ENCODE peak calls at places on chromosomes 11 and 22, in four cellular contexts. W is HepG2, D is WTC11, I is GM12878. P is an unnamed sample.
A peak's percentile ranks its signal among the peaks of the same experiment; 100 is the strongest.

GRCh38 chr11:98940913-98941312 is 79.8 kb upstream of the CNTN5 start:
- DNase-seq in W (no peak), I (no peak), D (peak; percentile 28), P (no peak)

GRCh38 chr11:80899381-80899780 is 1458.6 kb upstream of the TENM4 start:
- DNase-seq in D (no peak), W (no peak), I (no peak), P (no peak)

GRCh38 chr11:120306519-120307242 is 18.4 kb upstream of the TLCD5 start:
- DNase-seq in W (no peak), D (peak; percentile 52), I (no peak), P (peak; percentile 64)

GRCh38 chr22:30873086-30873650 is 95.4 kb downstream of the MORC2 start:
- DNase-seq in I (no peak), D (no peak), W (no peak), P (no peak)

GRCh38 chr11:68373189-68373809 is 60.9 kb downstream of the LRP5 start:
- DNase-seq in D (no peak), I (no peak), W (no peak), P (no peak)

GRCh38 chr11:44939673-44940072 is 11.0 kb downstream of the TP53I11 start:
- DNase-seq in W (peak; percentile 7), I (no peak), D (no peak), P (peak; percentile 58)

GRCh38 chr11:102287963-102288744 is 29.1 kb upstream of the BIRC3 start:
- DNase-seq in D (no peak), W (peak; percentile 68), I (peak; percentile 78), P (peak; percentile 56)

GRCh38 chr22:45876136-45877035 is 100.6 kb downstream of the WNT7B start:
- DNase-seq in W (no peak), D (no peak), I (no peak), P (no peak)

GRCh38 chr22:37244114-37244921 is at the start of gene RAC2:
- DNase-seq in I (no peak), W (no peak), D (peak; percentile 57), P (peak; percentile 84)

GRCh38 chr22:46946383-46946965 is 184.0 kb downstream of the TBC1D22A start:
- DNase-seq in D (no peak), W (no peak), I (no peak), P (no peak)

GRCh38 chr22:37627545-37627944 is 11.9 kb upstream of the SH3BP1 start:
- DNase-seq in D (no peak), W (no peak), I (no peak), P (no peak)

GRCh38 chr22:46984751-46985506 is 222.5 kb downstream of the TBC1D22A start:
- DNase-seq in W (no peak), D (no peak), I (no peak), P (no peak)

GRCh38 chr11:47272706-47273105 is 2.8 kb downstream of the MADD start:
- DNase-seq in I (no peak), D (no peak), W (no peak), P (no peak)

GRCh38 chr11:2271077-2271326 is 614 bp upstream of the ASCL2 start:
- DNase-seq in W (no peak), I (no peak), D (no peak), P (peak; percentile 70)

GRCh38 chr11:114350022-114350421 is 50.3 kb downstream of the C11orf71 start:
- DNase-seq in I (no peak), D (no peak), W (no peak), P (no peak)

GRCh38 chr22:30605449-30606110 is 1.4 kb upstream of the TCN2 start:
- DNase-seq in I (no peak), W (peak; percentile 44), D (peak; percentile 59), P (peak; percentile 77)

GRCh38 chr11:126088999-126089398 is 26.3 kb upstream of the CDON start:
- DNase-seq in D (no peak), I (no peak), W (peak; percentile 88), P (no peak)

GRCh38 chr11:5486003-5486402 is 2.5 kb upstream of the OR52D1 start:
- DNase-seq in W (no peak), I (no peak), D (no peak), P (no peak)

GRCh38 chr22:35037089-35037488 is 28.9 kb upstream of the ISX start:
- DNase-seq in D (peak; percentile 50), W (no peak), I (no peak), P (no peak)

GRCh38 chr11:88179141-88179540 is 3.9 kb upstream of the RAB38 start:
- DNase-seq in D (no peak), W (no peak), I (peak; percentile 78), P (no peak)

GRCh38 chr22:31248138-31248745 is 36.1 kb downstream of the LIMK2 start:
- DNase-seq in I (no peak), W (no peak), D (peak; percentile 80), P (peak; percentile 73)

GRCh38 chr11:115645631-115646271 is 141.5 kb upstream of the CADM1 start:
- DNase-seq in I (no peak), W (no peak), D (peak; percentile 87), P (peak; percentile 52)

GRCh38 chr11:76658231-76658630 is 12.3 kb downstream of the LRRC32 start:
- DNase-seq in D (peak; percentile 6), I (no peak), W (no peak), P (no peak)

GRCh38 chr11:12715941-12716340 is 41.7 kb downstream of the TEAD1 start:
- DNase-seq in W (no peak), D (no peak), I (no peak), P (no peak)

GRCh38 chr22:39631857-39632256 is 61.3 kb downstream of the CACNA1I start:
- DNase-seq in W (no peak), I (no peak), D (no peak), P (no peak)

GRCh38 chr11:110409174-110409573 is 20.6 kb upstream of the FDX1 start:
- DNase-seq in D (no peak), W (no peak), I (no peak), P (no peak)

GRCh38 chr22:32745251-32745995 is 56.1 kb upstream of the TIMP3 start:
- DNase-seq in W (no peak), D (peak; percentile 26), I (no peak), P (no peak)

GRCh38 chr22:24525416-24526037 is 29.4 kb downstream of the GUCD1 start:
- DNase-seq in I (peak; percentile 62), D (peak; percentile 84), W (peak; percentile 92), P (peak; percentile 82)
- TF ChIP-seq ETV6 in I (no peak), D (no peak), W (no peak), P (no peak)

DNA sequence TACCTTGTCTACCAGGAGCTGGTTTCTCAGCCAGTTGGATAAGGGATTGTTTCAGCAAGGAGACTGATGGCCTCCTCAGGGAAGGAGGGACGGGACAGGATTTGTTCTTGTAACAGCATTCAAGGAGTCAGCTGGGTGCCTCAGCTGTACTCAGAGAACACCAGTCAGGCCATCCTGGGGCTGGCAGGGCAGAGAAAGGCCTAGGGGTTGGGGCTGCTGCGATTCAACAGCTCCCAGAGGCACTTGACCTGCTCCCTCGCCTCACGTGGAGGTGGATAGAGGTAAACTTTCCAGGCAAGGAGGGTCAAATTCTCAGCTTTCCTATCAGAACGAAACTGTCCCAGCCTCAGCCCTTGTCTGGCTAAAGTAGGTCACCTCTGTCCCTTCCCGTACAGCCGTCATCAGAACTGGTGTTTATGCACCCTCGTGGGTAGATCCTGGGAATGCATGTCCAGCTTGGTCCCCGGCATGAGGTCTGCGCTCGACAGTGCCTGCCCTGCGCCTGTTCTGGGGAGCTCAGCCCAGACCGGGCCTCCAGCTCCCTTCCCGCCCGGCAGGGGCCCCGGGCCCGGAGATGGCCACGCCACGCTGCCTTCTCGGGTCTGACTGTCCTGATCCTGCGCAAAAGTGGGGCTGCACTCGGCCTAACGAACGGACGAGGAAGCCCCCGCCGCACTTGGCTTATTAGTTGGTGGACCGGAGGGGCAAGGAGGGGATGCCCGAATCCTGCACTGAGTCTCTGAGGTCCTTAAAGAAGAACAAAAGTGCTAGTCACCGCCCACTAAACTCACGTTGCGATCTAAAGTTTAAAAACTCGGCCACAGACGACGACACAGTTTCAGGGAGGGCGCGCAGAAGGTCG is 762 bp upstream of the CCDC134 start:
- DNase-seq in I (no peak), W (no peak), D (peak; percentile 31), P (peak; percentile 68)
- TF ChIP-seq ETV6 in I (no peak), W (no peak), D (no peak), P (no peak)

DNA sequence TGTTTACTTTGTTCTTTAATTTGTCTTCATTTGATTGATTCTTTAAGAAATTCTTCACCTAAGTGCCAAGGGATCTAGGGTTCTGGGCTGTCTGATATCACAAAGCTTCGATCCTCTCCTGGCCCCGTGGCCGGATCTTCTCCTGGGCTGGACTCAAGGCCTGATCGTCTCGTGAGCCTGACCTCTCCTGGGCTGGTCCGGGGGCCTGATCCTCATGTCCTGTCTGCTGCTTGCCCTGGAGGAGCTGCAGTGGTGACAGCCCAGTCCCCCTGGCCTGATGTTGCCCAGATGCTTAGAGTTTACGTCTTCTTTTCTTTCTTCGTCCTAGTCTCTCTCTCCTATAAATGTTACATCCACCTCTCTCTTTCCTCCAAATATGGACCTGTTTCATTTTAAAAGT is 3.3 kb downstream of the NADSYN1 start:
- DNase-seq in W (no peak), D (no peak), I (no peak), P (no peak)
- TF ChIP-seq ETV6 in W (no peak), D (no peak), I (no peak), P (no peak)

GRCh38 chr11:680970-681369 is 14.1 kb downstream of the DEAF1 start:
- DNase-seq in I (no peak), W (no peak), D (no peak), P (no peak)
- TF ChIP-seq ETV6 in I (no peak), W (no peak), D (no peak), P (no peak)

GRCh38 chr11:62400760-62401159 is 18.1 kb upstream of the SCGB1A1 start:
- DNase-seq in I (no peak), D (no peak), W (no peak), P (peak; percentile 34)
- TF ChIP-seq ETV6 in I (no peak), D (no peak), W (no peak), P (no peak)

P was measured in K562.